ENCODE peak calls at places on chromosomes 12 and 14, in seven cellular contexts. W is ovary, R is stomach, B is body of pancreas, V is adrenal gland, P is H54, X is tibial nerve. M is an unnamed sample.

GRCh38 chr12:94640134-94640928 is 10.0 kb downstream of the TMCC3 start:
- DNase-seq in W (no peak), R (no peak), B (peak; percentile 63), V (peak; percentile 28), P (no peak), X (peak; percentile 39), M (no peak)

GRCh38 chr14:57182760-57183503 is 85.8 kb downstream of the EXOC5 start:
- DNase-seq in W (peak; percentile 56), R (no peak), B (no peak), V (no peak), P (no peak), X (no peak), M (peak; percentile 29)

GRCh38 chr12:96258451-96258933 is 64.3 kb downstream of the ELK3 start:
- DNase-seq in W (peak; percentile 67), R (no peak), B (peak; percentile 87), V (peak; percentile 51), P (peak; percentile 27), X (no peak), M (no peak)

GRCh38 chr12:52029686-52030085 is 21.6 kb upstream of the NR4A1 start:
- DNase-seq in W (no peak), R (peak; percentile 37), B (peak; percentile 65), V (no peak), P (peak; percentile 92), X (no peak), M (peak; percentile 28)

GRCh38 chr14:50773632-50774541 is 57.1 kb downstream of the NIN start:
- DNase-seq in W (peak; percentile 57), R (peak; percentile 69), B (peak; percentile 61), V (peak; percentile 22), P (peak; percentile 19), X (peak; percentile 63), M (peak; percentile 70)

GRCh38 chr12:107873223-107873622 is 98.7 kb downstream of the ASCL4 start:
- DNase-seq in W (no peak), R (no peak), B (no peak), V (no peak), P (no peak), X (no peak), M (no peak)

GRCh38 chr14:26930576-26930975 is 332.7 kb upstream of the NOVA1 start:
- DNase-seq in W (no peak), R (no peak), B (no peak), V (no peak), P (no peak), X (no peak), M (no peak)

GRCh38 chr12:120118710-120119097 is 2.2 kb upstream of the RAB35 start:
- DNase-seq in W (no peak), R (no peak), B (no peak), V (no peak), P (no peak), X (no peak), M (no peak)

GRCh38 chr14:32565256-32565655 is 236.2 kb downstream of the AKAP6 start:
- DNase-seq in W (no peak), R (no peak), B (no peak), V (no peak), P (no peak), X (no peak), M (no peak)

GRCh38 chr12:114501474-114501807 is 95.5 kb upstream of the TBX5 start:
- DNase-seq in W (no peak), R (no peak), B (no peak), V (no peak), P (no peak), X (no peak), M (no peak)

GRCh38 chr14:42307239-42307825 is 700.7 kb downstream of the LRFN5 start:
- DNase-seq in W (no peak), R (no peak), B (no peak), V (no peak), P (no peak), X (no peak), M (no peak)

GRCh38 chr12:121647-122046 is 55.1 kb downstream of the IQSEC3 start:
- DNase-seq in W (no peak), R (no peak), B (no peak), V (no peak), P (no peak), X (no peak), M (no peak)

GRCh38 chr14:69485261-69485660 is 733 bp downstream of the PLEKHD1 start:
- DNase-seq in W (no peak), R (no peak), B (no peak), V (no peak), P (no peak), X (no peak), M (no peak)

GRCh38 chr14:25150401-25150800 is 100.5 kb upstream of the STXBP6 start:
- DNase-seq in W (no peak), R (no peak), B (no peak), V (no peak), P (no peak), X (no peak), M (no peak)

GRCh38 chr14:35231207-35231755 is 60.9 kb upstream of the PSMA6 start:
- DNase-seq in W (no peak), R (no peak), B (no peak), V (no peak), P (no peak), X (no peak), M (no peak)

GRCh38 chr14:105314287-105315185 is at the start of gene PACS2:
- DNase-seq in W (peak; percentile 89), R (peak; percentile 85), B (peak; percentile 77), V (peak; percentile 68), P (peak; percentile 99), X (peak; percentile 38), M (peak; percentile 95)

GRCh38 chr12:11779286-11779685 is 129.8 kb downstream of the ETV6 start:
- DNase-seq in W (no peak), R (no peak), B (no peak), V (no peak), P (no peak), X (no peak), M (no peak)

GRCh38 chr12:96400631-96401060 is 407 bp upstream of the CDK17 start:
- DNase-seq in W (no peak), R (no peak), B (no peak), V (no peak), P (no peak), X (peak; percentile 27), M (no peak)

GRCh38 chr12:96828169-96828789 is 78.8 kb upstream of the NEDD1 start:
- DNase-seq in W (no peak), R (no peak), B (no peak), V (no peak), P (no peak), X (no peak), M (peak; percentile 7)

GRCh38 chr12:102120886-102121285 is 903 bp downstream of the PARPBP start:
- DNase-seq in W (no peak), R (no peak), B (no peak), V (no peak), P (peak; percentile 12), X (no peak), M (peak; percentile 66)

GRCh38 chr12:131217024-131217586 is 263.4 kb downstream of the ADGRD1 start:
- DNase-seq in W (no peak), R (no peak), B (no peak), V (no peak), P (no peak), X (no peak), M (no peak)

GRCh38 chr12:19833775-19834501 is 394.6 kb downstream of the AEBP2 start:
- DNase-seq in W (no peak), R (no peak), B (no peak), V (peak; percentile 18), P (no peak), X (no peak), M (no peak)

GRCh38 chr14:84465890-84466289 is 1064.1 kb upstream of the FLRT2 start:
- DNase-seq in W (no peak), R (no peak), B (no peak), V (no peak), P (no peak), X (no peak), M (no peak)

GRCh38 chr14:103925316-103925715 is 2.9 kb upstream of the TDRD9 start:
- DNase-seq in W (no peak), R (no peak), B (no peak), V (no peak), P (no peak), X (no peak), M (no peak)

GRCh38 chr14:69464829-69465228 is 19.7 kb upstream of the PLEKHD1 start:
- DNase-seq in W (no peak), R (no peak), B (no peak), V (peak; percentile 25), P (no peak), X (no peak), M (no peak)

GRCh38 chr14:51225751-51226150 is 14.3 kb upstream of the TMX1 start:
- DNase-seq in W (no peak), R (no peak), B (no peak), V (no peak), P (no peak), X (no peak), M (no peak)

GRCh38 chr12:57213068-57213715 is 3.4 kb upstream of the NXPH4 start:
- DNase-seq in W (peak; percentile 92), R (peak; percentile 87), B (peak; percentile 89), V (peak; percentile 85), P (peak; percentile 97), X (peak; percentile 93), M (peak; percentile 87)

GRCh38 chr12:110280784-110281548 is at the start of gene ATP2A2:
- DNase-seq in W (peak; percentile 94), R (peak; percentile 93), B (peak; percentile 92), V (peak; percentile 88), P (peak; percentile 88), X (peak; percentile 71), M (peak; percentile 90)

GRCh38 chr12:49366652-49367380 is 446 bp upstream of the SPATS2 start:
- DNase-seq in W (peak; percentile 96), R (peak; percentile 91), B (peak; percentile 84), V (peak; percentile 84), P (peak; percentile 90), X (peak; percentile 75), M (peak; percentile 90)
- TF ChIP-seq POLR2A in W (no peak), R (no peak), B (peak; percentile 18), V (no peak), P (peak; percentile 59), X (peak; percentile 50), M (peak; percentile 89)

GRCh38 chr12:105214670-105215375 is 21.2 kb downstream of the APPL2 start:
- DNase-seq in W (no peak), R (peak; percentile 84), B (peak; percentile 71), V (no peak), P (no peak), X (no peak), M (no peak)
- TF ChIP-seq POLR2A in W (no peak), R (no peak), B (no peak), V (no peak), P (no peak), X (no peak), M (no peak)

DNA sequence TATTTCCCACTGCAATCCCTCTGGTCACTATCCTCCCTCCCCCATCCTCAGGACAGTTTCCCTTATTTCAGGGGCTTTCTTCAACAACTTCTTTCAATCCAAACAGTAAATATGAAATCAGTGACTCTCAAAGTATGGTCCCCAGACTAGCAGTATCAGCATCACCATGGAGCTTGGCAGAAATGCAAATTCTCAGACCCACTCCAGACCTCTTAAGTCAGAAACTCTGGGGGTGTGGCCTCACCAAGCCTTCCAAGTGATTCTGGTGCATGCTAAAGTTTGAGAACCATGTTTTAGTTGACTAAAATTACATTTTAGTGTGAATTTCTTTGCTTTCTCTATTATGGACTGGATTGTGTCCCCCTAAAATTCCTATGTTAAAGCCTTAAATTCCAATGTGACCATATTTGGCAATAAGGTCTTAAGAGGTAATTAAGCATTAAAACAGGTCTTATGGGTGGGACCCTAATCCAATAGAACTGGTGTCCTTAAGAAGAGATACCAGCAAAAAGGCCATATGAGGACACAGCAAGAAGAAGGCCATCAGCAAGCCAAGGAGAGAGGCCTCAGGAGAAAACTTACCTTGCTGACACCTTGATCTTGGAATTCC is 23.2 kb downstream of the ATP2B1 start:
- DNase-seq in W (no peak), R (no peak), B (no peak), V (no peak), P (no peak), X (no peak), M (no peak)
- TF ChIP-seq POLR2A in W (no peak), R (no peak), B (no peak), V (no peak), P (no peak), X (no peak), M (no peak)

GRCh38 chr12:76627346-76628135 is 68.0 kb upstream of the OSBPL8 start:
- DNase-seq in W (no peak), R (no peak), B (no peak), V (no peak), P (no peak), X (no peak), M (no peak)
- TF ChIP-seq POLR2A in W (no peak), R (no peak), B (no peak), V (no peak), P (no peak), X (no peak), M (no peak)